ENCODE peak calls at places on chromosomes 16 and 17, in ten cellular contexts. One of them, this sample, is unnamed.

GRCh38 chr16:83137326-83137770 is 510.6 kb downstream of the CDH13 start:
- DNase-seq in AG09309: peak; percentile 47
- DNase-seq in upper lobe of left lung: no peak
- DNase-seq in tibial nerve: no peak
- DNase-seq in HAP-1: no peak
- DNase-seq in cardiac muscle cell: no peak
- DNase-seq in GM23248: peak; percentile 79
- DNase-seq in fibroblast of the aortic adventitia: peak; percentile 59
- DNase-seq in PC-3: peak; percentile 58
- DNase-seq in breast epithelium: no peak
- DNase-seq in this sample: peak; percentile 60

GRCh38 chr16:51854401-51854951 is 692.5 kb downstream of the TOX3 start:
- DNase-seq in AG09309: no peak
- DNase-seq in upper lobe of left lung: no peak
- DNase-seq in tibial nerve: no peak
- DNase-seq in HAP-1: no peak
- DNase-seq in cardiac muscle cell: no peak
- DNase-seq in GM23248: no peak
- DNase-seq in fibroblast of the aortic adventitia: no peak
- DNase-seq in PC-3: no peak
- DNase-seq in breast epithelium: no peak
- DNase-seq in this sample: peak; percentile 15

GRCh38 chr17:21194688-21195087 is 19.3 kb downstream of the TMEM11 start:
- DNase-seq in AG09309: no peak
- DNase-seq in upper lobe of left lung: no peak
- DNase-seq in tibial nerve: peak; percentile 45
- DNase-seq in HAP-1: no peak
- DNase-seq in cardiac muscle cell: no peak
- DNase-seq in GM23248: peak; percentile 42
- DNase-seq in fibroblast of the aortic adventitia: peak; percentile 51
- DNase-seq in PC-3: no peak
- DNase-seq in breast epithelium: no peak
- DNase-seq in this sample: peak; percentile 55

GRCh38 chr17:31416503-31416923 is 25.0 kb downstream of the RAB11FIP4 start:
- DNase-seq in AG09309: no peak
- DNase-seq in upper lobe of left lung: no peak
- DNase-seq in tibial nerve: peak; percentile 9
- DNase-seq in HAP-1: no peak
- DNase-seq in cardiac muscle cell: peak; percentile 90
- DNase-seq in GM23248: no peak
- DNase-seq in fibroblast of the aortic adventitia: no peak
- DNase-seq in PC-3: no peak
- DNase-seq in breast epithelium: no peak
- DNase-seq in this sample: no peak

GRCh38 chr17:1916963-1917715 is 87.3 kb downstream of the RPA1 start:
- DNase-seq in AG09309: no peak
- DNase-seq in upper lobe of left lung: peak; percentile 58
- DNase-seq in tibial nerve: no peak
- DNase-seq in HAP-1: no peak
- DNase-seq in cardiac muscle cell: no peak
- DNase-seq in GM23248: no peak
- DNase-seq in fibroblast of the aortic adventitia: no peak
- DNase-seq in PC-3: no peak
- DNase-seq in breast epithelium: no peak
- DNase-seq in this sample: no peak

GRCh38 chr16:86626966-86627365 is 48.6 kb downstream of the FOXL1 start:
- DNase-seq in AG09309: no peak
- DNase-seq in upper lobe of left lung: no peak
- DNase-seq in tibial nerve: no peak
- DNase-seq in HAP-1: no peak
- DNase-seq in cardiac muscle cell: no peak
- DNase-seq in GM23248: peak; percentile 25
- DNase-seq in fibroblast of the aortic adventitia: no peak
- DNase-seq in PC-3: peak; percentile 43
- DNase-seq in breast epithelium: no peak
- DNase-seq in this sample: peak; percentile 38

GRCh38 chr16:89453662-89454321 is 36.6 kb downstream of the ANKRD11 start:
- DNase-seq in AG09309: no peak
- DNase-seq in upper lobe of left lung: no peak
- DNase-seq in tibial nerve: no peak
- DNase-seq in HAP-1: peak; percentile 17
- DNase-seq in cardiac muscle cell: no peak
- DNase-seq in GM23248: peak; percentile 46
- DNase-seq in fibroblast of the aortic adventitia: peak; percentile 48
- DNase-seq in PC-3: peak; percentile 7
- DNase-seq in breast epithelium: no peak
- DNase-seq in this sample: peak; percentile 49

GRCh38 chr16:85680352-85680944 is 8.3 kb downstream of the GINS2 start:
- DNase-seq in AG09309: no peak
- DNase-seq in upper lobe of left lung: no peak
- DNase-seq in tibial nerve: no peak
- DNase-seq in HAP-1: no peak
- DNase-seq in cardiac muscle cell: no peak
- DNase-seq in GM23248: no peak
- DNase-seq in fibroblast of the aortic adventitia: no peak
- DNase-seq in PC-3: no peak
- DNase-seq in breast epithelium: no peak
- DNase-seq in this sample: no peak

GRCh38 chr17:72955391-72956140 is 136.9 kb downstream of the SLC39A11 start:
- DNase-seq in AG09309: no peak
- DNase-seq in upper lobe of left lung: no peak
- DNase-seq in tibial nerve: no peak
- DNase-seq in HAP-1: no peak
- DNase-seq in cardiac muscle cell: no peak
- DNase-seq in GM23248: no peak
- DNase-seq in fibroblast of the aortic adventitia: no peak
- DNase-seq in PC-3: no peak
- DNase-seq in breast epithelium: no peak
- DNase-seq in this sample: peak; percentile 67

GRCh38 chr16:10895053-10895946 is 18.3 kb downstream of the CIITA start:
- DNase-seq in AG09309: no peak
- DNase-seq in upper lobe of left lung: no peak
- DNase-seq in tibial nerve: peak; percentile 41
- DNase-seq in HAP-1: peak; percentile 5
- DNase-seq in cardiac muscle cell: peak; percentile 82
- DNase-seq in GM23248: peak; percentile 58
- DNase-seq in fibroblast of the aortic adventitia: peak; percentile 31
- DNase-seq in PC-3: peak; percentile 51
- DNase-seq in breast epithelium: no peak
- DNase-seq in this sample: peak; percentile 30

DNA sequence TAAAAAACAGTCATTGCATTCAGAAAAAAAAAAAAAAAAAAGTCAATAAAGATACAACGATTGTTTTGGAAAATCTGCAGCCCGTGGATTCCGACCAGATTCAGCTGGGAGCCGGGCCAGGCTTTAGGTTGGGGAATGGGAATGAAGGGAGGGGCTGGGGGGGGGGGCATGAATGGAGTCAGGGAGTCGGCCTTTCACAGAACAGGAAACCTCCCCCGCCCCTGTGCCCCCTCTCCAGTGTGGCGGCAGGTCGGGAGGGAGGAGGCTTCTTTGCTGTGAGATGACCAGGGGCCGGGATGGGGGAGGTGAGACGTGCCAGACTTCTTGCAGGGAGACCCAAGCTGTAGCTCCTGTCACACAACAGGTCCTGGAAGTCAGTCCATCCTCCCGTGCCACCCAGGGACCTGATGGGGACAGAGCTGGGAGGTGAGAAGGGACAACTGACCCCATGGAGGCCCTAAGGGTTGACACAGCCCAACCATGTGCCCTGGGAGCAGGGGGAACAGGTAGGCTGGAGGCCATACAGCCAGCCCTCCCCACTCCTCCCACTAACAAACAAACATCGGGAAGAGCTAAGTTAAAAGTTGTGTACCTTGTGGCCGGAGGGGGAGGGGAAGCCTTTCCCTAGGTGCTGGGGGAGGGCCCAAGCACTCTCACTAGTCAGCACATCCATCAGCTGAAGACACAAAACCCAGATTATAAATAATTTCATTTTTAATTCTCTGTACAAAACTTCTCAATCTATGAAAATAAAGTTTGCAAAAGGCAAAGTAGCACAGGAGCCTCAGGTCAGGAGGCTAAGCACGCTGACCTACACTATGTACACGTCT is 25.2 kb downstream of the SREBF1 start:
- DNase-seq in AG09309: no peak
- DNase-seq in upper lobe of left lung: no peak
- DNase-seq in tibial nerve: no peak
- DNase-seq in HAP-1: no peak
- DNase-seq in cardiac muscle cell: peak; percentile 56
- DNase-seq in GM23248: no peak
- DNase-seq in fibroblast of the aortic adventitia: no peak
- DNase-seq in PC-3: peak; percentile 43
- DNase-seq in breast epithelium: peak; percentile 74
- DNase-seq in this sample: no peak
- H3K4me3 ChIP-seq in AG09309: no peak overlapping the region
- H3K4me3 ChIP-seq in upper lobe of left lung: no peak overlapping the region
- H3K4me3 ChIP-seq in tibial nerve: no peak overlapping the region
- H3K4me3 ChIP-seq in HAP-1: no peak overlapping the region
- H3K4me3 ChIP-seq in cardiac muscle cell: no peak overlapping the region
- H3K4me3 ChIP-seq in GM23248: no peak overlapping the region
- H3K4me3 ChIP-seq in fibroblast of the aortic adventitia: no peak overlapping the region
- H3K4me3 ChIP-seq in PC-3: no peak overlapping the region
- H3K4me3 ChIP-seq in breast epithelium: no peak overlapping the region
- H3K4me3 ChIP-seq in this sample: no peak overlapping the region

GRCh38 chr16:87864331-87864989 is 4.8 kb downstream of the SLC7A5 start:
- DNase-seq in AG09309: no peak
- DNase-seq in upper lobe of left lung: no peak
- DNase-seq in tibial nerve: no peak
- DNase-seq in HAP-1: peak; percentile 65
- DNase-seq in cardiac muscle cell: no peak
- DNase-seq in GM23248: peak; percentile 49
- DNase-seq in fibroblast of the aortic adventitia: peak; percentile 24
- DNase-seq in PC-3: peak; percentile 39
- DNase-seq in breast epithelium: no peak
- DNase-seq in this sample: peak; percentile 49
- H3K4me3 ChIP-seq in AG09309: no peak overlapping the region
- H3K4me3 ChIP-seq in upper lobe of left lung: no peak overlapping the region
- H3K4me3 ChIP-seq in tibial nerve: no peak overlapping the region
- H3K4me3 ChIP-seq in HAP-1: peak overlapping the region; percentile 81
- H3K4me3 ChIP-seq in cardiac muscle cell: no peak overlapping the region
- H3K4me3 ChIP-seq in GM23248: no peak overlapping the region
- H3K4me3 ChIP-seq in fibroblast of the aortic adventitia: no peak overlapping the region
- H3K4me3 ChIP-seq in PC-3: peak overlapping the region; percentile 24
- H3K4me3 ChIP-seq in breast epithelium: no peak overlapping the region
- H3K4me3 ChIP-seq in this sample: no peak overlapping the region

GRCh38 chr16:58197314-58198012 is 443 bp downstream of the CSNK2A2 start:
- DNase-seq in AG09309: no peak
- DNase-seq in upper lobe of left lung: peak; percentile 86
- DNase-seq in tibial nerve: no peak
- DNase-seq in HAP-1: no peak
- DNase-seq in cardiac muscle cell: peak; percentile 40
- DNase-seq in GM23248: peak; percentile 33
- DNase-seq in fibroblast of the aortic adventitia: no peak
- DNase-seq in PC-3: no peak
- DNase-seq in breast epithelium: no peak
- DNase-seq in this sample: no peak

GRCh38 chr16:58198022-58198683 is at the start of gene CSNK2A2:
- DNase-seq in AG09309: peak; percentile 3
- DNase-seq in upper lobe of left lung: peak; percentile 94
- DNase-seq in tibial nerve: peak; percentile 28
- DNase-seq in HAP-1: peak; percentile 70
- DNase-seq in cardiac muscle cell: peak; percentile 90
- DNase-seq in GM23248: peak; percentile 86
- DNase-seq in fibroblast of the aortic adventitia: peak; percentile 60
- DNase-seq in PC-3: peak; percentile 61
- DNase-seq in breast epithelium: peak; percentile 57
- DNase-seq in this sample: peak; percentile 59

GRCh38 chr16:58196898-58197313 is 1.0 kb downstream of the CSNK2A2 start:
- DNase-seq in AG09309: no peak
- DNase-seq in upper lobe of left lung: peak; percentile 43
- DNase-seq in tibial nerve: no peak
- DNase-seq in HAP-1: no peak
- DNase-seq in cardiac muscle cell: no peak
- DNase-seq in GM23248: peak; percentile 62
- DNase-seq in fibroblast of the aortic adventitia: peak; percentile 10
- DNase-seq in PC-3: no peak
- DNase-seq in breast epithelium: no peak
- DNase-seq in this sample: peak; percentile 69

GRCh38 chr16:58200398-58200797 is 2.5 kb upstream of the CSNK2A2 start:
- DNase-seq in AG09309: no peak
- DNase-seq in upper lobe of left lung: no peak
- DNase-seq in tibial nerve: no peak
- DNase-seq in HAP-1: no peak
- DNase-seq in cardiac muscle cell: no peak
- DNase-seq in GM23248: no peak
- DNase-seq in fibroblast of the aortic adventitia: no peak
- DNase-seq in PC-3: no peak
- DNase-seq in breast epithelium: no peak
- DNase-seq in this sample: no peak

GRCh38 chr16:58198739-58199411 is 969 bp upstream of the CSNK2A2 start:
- DNase-seq in AG09309: no peak
- DNase-seq in upper lobe of left lung: no peak
- DNase-seq in tibial nerve: no peak
- DNase-seq in HAP-1: no peak
- DNase-seq in cardiac muscle cell: no peak
- DNase-seq in GM23248: no peak
- DNase-seq in fibroblast of the aortic adventitia: no peak
- DNase-seq in PC-3: no peak
- DNase-seq in breast epithelium: no peak
- DNase-seq in this sample: no peak
- H3K4me3 ChIP-seq in AG09309: no peak overlapping the region
- H3K4me3 ChIP-seq in upper lobe of left lung: peak overlapping the region; percentile 94
- H3K4me3 ChIP-seq in tibial nerve: no peak overlapping the region
- H3K4me3 ChIP-seq in HAP-1: no peak overlapping the region
- H3K4me3 ChIP-seq in cardiac muscle cell: no peak overlapping the region
- H3K4me3 ChIP-seq in GM23248: no peak overlapping the region
- H3K4me3 ChIP-seq in fibroblast of the aortic adventitia: no peak overlapping the region
- H3K4me3 ChIP-seq in PC-3: no peak overlapping the region
- H3K4me3 ChIP-seq in breast epithelium: peak overlapping the region; percentile 89
- H3K4me3 ChIP-seq in this sample: no peak overlapping the region

GRCh38 chr17:82849076-82849945 is 9.5 kb upstream of the ZNF750 start:
- DNase-seq in AG09309: no peak
- DNase-seq in upper lobe of left lung: no peak
- DNase-seq in tibial nerve: no peak
- DNase-seq in HAP-1: no peak
- DNase-seq in cardiac muscle cell: no peak
- DNase-seq in GM23248: no peak
- DNase-seq in fibroblast of the aortic adventitia: no peak
- DNase-seq in PC-3: no peak
- DNase-seq in breast epithelium: no peak
- DNase-seq in this sample: no peak

GRCh38 chr17:82851381-82851780 is 11.6 kb upstream of the ZNF750 start:
- DNase-seq in AG09309: no peak
- DNase-seq in upper lobe of left lung: no peak
- DNase-seq in tibial nerve: no peak
- DNase-seq in HAP-1: no peak
- DNase-seq in cardiac muscle cell: no peak
- DNase-seq in GM23248: no peak
- DNase-seq in fibroblast of the aortic adventitia: no peak
- DNase-seq in PC-3: no peak
- DNase-seq in breast epithelium: no peak
- DNase-seq in this sample: no peak

GRCh38 chr17:82845163-82845807 is 5.5 kb upstream of the ZNF750 start:
- DNase-seq in AG09309: no peak
- DNase-seq in upper lobe of left lung: no peak
- DNase-seq in tibial nerve: no peak
- DNase-seq in HAP-1: no peak
- DNase-seq in cardiac muscle cell: no peak
- DNase-seq in GM23248: no peak
- DNase-seq in fibroblast of the aortic adventitia: no peak
- DNase-seq in PC-3: no peak
- DNase-seq in breast epithelium: no peak
- DNase-seq in this sample: no peak

GRCh38 chr17:82846061-82846691 is 6.4 kb upstream of the ZNF750 start:
- DNase-seq in AG09309: no peak
- DNase-seq in upper lobe of left lung: no peak
- DNase-seq in tibial nerve: no peak
- DNase-seq in HAP-1: no peak
- DNase-seq in cardiac muscle cell: no peak
- DNase-seq in GM23248: no peak
- DNase-seq in fibroblast of the aortic adventitia: no peak
- DNase-seq in PC-3: no peak
- DNase-seq in breast epithelium: no peak
- DNase-seq in this sample: no peak

GRCh38 chr17:82848022-82848592 is 8.3 kb upstream of the ZNF750 start:
- DNase-seq in AG09309: peak; percentile 41
- DNase-seq in upper lobe of left lung: peak; percentile 79
- DNase-seq in tibial nerve: peak; percentile 18
- DNase-seq in HAP-1: no peak
- DNase-seq in cardiac muscle cell: no peak
- DNase-seq in GM23248: no peak
- DNase-seq in fibroblast of the aortic adventitia: peak; percentile 24
- DNase-seq in PC-3: no peak
- DNase-seq in breast epithelium: peak; percentile 74
- DNase-seq in this sample: peak; percentile 72
- H3K4me3 ChIP-seq in AG09309: peak overlapping the region; percentile 39
- H3K4me3 ChIP-seq in upper lobe of left lung: peak overlapping the region; percentile 41
- H3K4me3 ChIP-seq in tibial nerve: no peak overlapping the region
- H3K4me3 ChIP-seq in HAP-1: no peak overlapping the region
- H3K4me3 ChIP-seq in cardiac muscle cell: no peak overlapping the region
- H3K4me3 ChIP-seq in GM23248: no peak overlapping the region
- H3K4me3 ChIP-seq in fibroblast of the aortic adventitia: no peak overlapping the region
- H3K4me3 ChIP-seq in PC-3: no peak overlapping the region
- H3K4me3 ChIP-seq in breast epithelium: peak overlapping the region; percentile 57
- H3K4me3 ChIP-seq in this sample: peak overlapping the region; percentile 3